ENCODE peak calls at places on chromosomes 7 and 10, in six cellular contexts. G is NCI-H524; T is NB4; R is C1 segment of cervical spinal cord; D is GDM1; W is activated T-helper 1 cell treated with anti-CD3 and anti-CD28 coated beads, Interleukin-12 subunit alpha, Interleukin-12 subunit beta, Interleukin-2, Interleukin-4 antibody, amounts not matched to agents 30 ng/mL and 10 ng/mL and 1 ng/mL, durations not matched to agents 14 hours and 24 hours and 36 hours. A is an unnamed sample.

GRCh38 chr10:69229565-69229886 is 9.4 kb downstream of the HKDC1 start:
- DNase-seq in G (no peak), D (no peak), W (no peak), R (no peak), T (no peak), A (no peak)

GRCh38 chr10:116226053-116226452 is 47.0 kb downstream of the GFRA1 start:
- DNase-seq in R (no peak), G (no peak), T (no peak), D (no peak), W (no peak), A (no peak)

GRCh38 chr10:43739171-43739570 is 90.5 kb upstream of the ZNF32 start:
- DNase-seq in R (no peak), G (no peak), T (no peak), D (no peak), W (no peak), A (no peak)

GRCh38 chr10:50501899-50502556 is 121.7 kb downstream of the SGMS1 start:
- DNase-seq in D (no peak), R (no peak), T (peak; percentile 31), G (no peak), W (no peak), A (no peak)

GRCh38 chr7:259191-259505 is 30.8 kb upstream of the FOXL3 start:
- DNase-seq in W (no peak), D (no peak), G (no peak), R (no peak), T (no peak), A (no peak)

GRCh38 chr10:77801474-77802238 is 124.9 kb downstream of the DLG5 start:
- DNase-seq in T (peak; percentile 82), G (no peak), D (no peak), R (peak; percentile 18), W (peak; percentile 54), A (peak; percentile 55)

GRCh38 chr7:22433710-22434460 is 66.1 kb downstream of the STEAP1B start:
- DNase-seq in D (no peak), R (no peak), T (no peak), W (no peak), G (peak; percentile 41), A (no peak)

GRCh38 chr10:121405549-121405948 is 192.7 kb downstream of the FGFR2 start:
- DNase-seq in D (no peak), R (no peak), G (peak; percentile 61), T (no peak), W (no peak), A (no peak)

GRCh38 chr10:67788028-67788886 is 49.7 kb downstream of the DNAJC12 start:
- DNase-seq in G (no peak), R (no peak), W (peak; percentile 65), D (no peak), T (peak; percentile 85), A (peak; percentile 56)

GRCh38 chr7:377069-378040 is 87.4 kb downstream of the FOXL3 start:
- DNase-seq in W (no peak), R (no peak), D (no peak), G (no peak), T (no peak), A (peak; percentile 24)

GRCh38 chr7:154096-154835 is 38.1 kb upstream of the FAM20C start:
- DNase-seq in G (no peak), T (no peak), W (no peak), D (no peak), R (no peak), A (no peak)

GRCh38 chr10:22451346-22451745 is 106.0 kb downstream of the SPAG6 start:
- DNase-seq in T (no peak), G (no peak), R (no peak), D (no peak), W (no peak), A (no peak)

A was measured in CD4-positive, alpha-beta memory T cell.